ENCODE peak calls at places on chromosome 12, in four cellular contexts. D is CD4-positive, alpha-beta T cell; E is HT-29; Z is sciatic nerve. H is an unnamed sample.

GRCh38 chr12:63940295-63940997 is 95.9 kb downstream of the SRGAP1 start:
- DNase-seq in D (no peak), E (no peak), Z (no peak), H (no peak)

GRCh38 chr12:47775100-47775911 is 2.3 kb downstream of the SLC48A1 start:
- DNase-seq in D (no peak), E (no peak), Z (no peak), H (no peak)

GRCh38 chr12:84117190-84117589 is 795.4 kb downstream of the SLC6A15 start:
- DNase-seq in D (no peak), E (no peak), Z (no peak), H (no peak)

GRCh38 chr12:30877110-30877875 is 49.3 kb upstream of the TSPAN11 start:
- DNase-seq in D (no peak), E (peak; percentile 14), Z (no peak), H (peak; percentile 94)

GRCh38 chr12:1830401-1830845 is 10.1 kb downstream of the LRTM2 start:
- DNase-seq in D (no peak), E (no peak), Z (no peak), H (no peak)

GRCh38 chr12:39959016-39959415 is 146.9 kb downstream of the SLC2A13 start:
- DNase-seq in D (no peak), E (no peak), Z (no peak), H (no peak)

GRCh38 chr12:50620050-50620974 is 115.5 kb downstream of the DIP2B start:
- DNase-seq in D (no peak), E (no peak), Z (no peak), H (peak; percentile 35)

GRCh38 chr12:103503546-103504480 is 8.0 kb upstream of the C12orf42 start:
- DNase-seq in D (peak; percentile 52), E (peak; percentile 70), Z (no peak), H (peak; percentile 29)

GRCh38 chr12:127431177-127431576 is 835.8 kb upstream of the TMEM132C start:
- DNase-seq in D (no peak), E (no peak), Z (no peak), H (no peak)

GRCh38 chr12:111687255-111687654 is 1.4 kb downstream of the ACAD10 start:
- DNase-seq in D (no peak), E (peak; percentile 47), Z (no peak), H (peak; percentile 4)

GRCh38 chr12:22538336-22538735 is 6.0 kb downstream of the C2CD5 start:
- DNase-seq in D (no peak), E (no peak), Z (no peak), H (no peak)

GRCh38 chr12:49789992-49790391 is 38.2 kb downstream of the NCKAP5L start:
- DNase-seq in D (no peak), E (peak; percentile 37), Z (no peak), H (no peak)

GRCh38 chr12:53174881-53175491 is 5.5 kb upstream of the ZNF740 start:
- DNase-seq in D (no peak), E (peak; percentile 54), Z (no peak), H (peak; percentile 88)

GRCh38 chr12:13205809-13206559 is 9.5 kb downstream of the EMP1 start:
- DNase-seq in D (no peak), E (no peak), Z (no peak), H (no peak)

GRCh38 chr12:28023156-28023887 is 50.8 kb upstream of the PTHLH start:
- DNase-seq in D (no peak), E (peak; percentile 31), Z (no peak), H (no peak)

GRCh38 chr12:6667559-6668210 is 4.8 kb upstream of the ING4 start:
- DNase-seq in D (no peak), E (peak; percentile 52), Z (no peak), H (no peak)

GRCh38 chr12:74317078-74317581 is 220.5 kb upstream of the ATXN7L3B start:
- DNase-seq in D (no peak), E (peak; percentile 76), Z (no peak), H (peak; percentile 3)

GRCh38 chr12:45863332-45863731 is 127.0 kb downstream of the SCAF11 start:
- DNase-seq in D (no peak), E (no peak), Z (no peak), H (no peak)

GRCh38 chr12:24909667-24910066 is 39.2 kb downstream of the BCAT1 start:
- DNase-seq in D (no peak), E (no peak), Z (peak; percentile 66), H (no peak)

GRCh38 chr12:4918950-4919660 is 9.4 kb downstream of the KCNA1 start:
- DNase-seq in D (no peak), E (no peak), Z (no peak), H (no peak)

H was measured in NCI-H2029.